ENCODE peak calls at places on chromosome 1, in ten cellular contexts. I is Ammon's horn; O is posterior cingulate gyrus; N is activated CD4-positive, alpha-beta memory T cell treated with anti-CD3 and anti-CD28 coated beads for 36 hours; X is hypothalamus; C is Caki2; L is AG08396; Z is A172; G is body of pancreas; B is LoVo. E is an unnamed sample.

GRCh38 chr1:91883470-91883869 is 2.5 kb downstream of the TGFBR3 start:
- DNase-seq in I (no peak), C (no peak), O (no peak), X (no peak), N (no peak), B (peak), L (peak), G (no peak), Z (no peak), E (no peak)

GRCh38 chr1:159937014-159937750 is 8.2 kb downstream of the IGSF9 start:
- DNase-seq in C (no peak), Z (no peak), O (no peak), L (no peak), X (no peak), G (no peak), I (no peak), N (no peak), B (no peak), E (no peak)

GRCh38 chr1:7687411-7687810 is 83.7 kb upstream of the VAMP3 start:
- DNase-seq in G (no peak), L (no peak), N (no peak), C (no peak), I (no peak), X (no peak), Z (no peak), O (no peak), B (no peak), E (no peak)

GRCh38 chr1:193284219-193284618 is 97.8 kb upstream of the B3GALT2 start:
- DNase-seq in N (no peak), C (no peak), L (no peak), I (no peak), B (no peak), G (no peak), X (no peak), O (no peak), Z (no peak), E (no peak)

GRCh38 chr1:166164995-166165660 is 1.7 kb downstream of the FAM78B start:
- DNase-seq in B (no peak), N (peak), X (peak), O (peak), G (peak), Z (no peak), L (peak), C (no peak), I (peak), E (peak)

GRCh38 chr1:182955596-182956588 is 2.9 kb upstream of the SHCBP1L start:
- DNase-seq in G (no peak), Z (peak), C (peak), X (no peak), O (no peak), I (no peak), N (no peak), L (peak), B (peak), E (no peak)

GRCh38 chr1:222196736-222197135 is 351.2 kb downstream of the HHIPL2 start:
- DNase-seq in G (no peak), C (no peak), O (no peak), I (no peak), Z (no peak), N (no peak), X (no peak), L (no peak), B (no peak), E (no peak)

GRCh38 chr1:18540136-18540765 is 59.5 kb downstream of the KLHDC7A start:
- DNase-seq in G (no peak), Z (no peak), B (no peak), O (no peak), N (no peak), X (no peak), L (no peak), C (no peak), I (no peak), E (no peak)

GRCh38 chr1:160636547-160636946 is 10.3 kb downstream of the SLAMF1 start:
- DNase-seq in N (no peak), X (no peak), G (no peak), C (no peak), I (no peak), O (no peak), Z (no peak), B (no peak), L (no peak), E (no peak)

GRCh38 chr1:178371236-178371635 is 125.5 kb downstream of the CLEC20A start:
- DNase-seq in I (peak), O (peak), N (no peak), X (no peak), G (no peak), L (no peak), Z (peak), B (no peak), C (no peak), E (peak)

GRCh38 chr1:184994301-184994700 is 20.0 kb upstream of the NIBAN1 start:
- DNase-seq in B (no peak), X (no peak), I (no peak), L (no peak), N (no peak), Z (no peak), C (no peak), G (no peak), O (no peak), E (no peak)

GRCh38 chr1:26493267-26493666 is 21.0 kb downstream of the HMGN2 start:
- DNase-seq in O (no peak), I (no peak), C (no peak), L (no peak), G (no peak), Z (no peak), X (no peak), N (no peak), B (no peak), E (no peak)

GRCh38 chr1:40709802-40710278 is 18.3 kb downstream of the NFYC start:
- DNase-seq in G (no peak), X (no peak), L (no peak), Z (no peak), N (no peak), I (no peak), B (no peak), O (no peak), C (no peak), E (no peak)

GRCh38 chr1:175174702-175175102 is 17.9 kb downstream of the KIAA0040 start:
- DNase-seq in I (no peak), B (no peak), O (no peak), C (no peak), X (no peak), N (no peak), G (no peak), L (no peak), Z (no peak), E (no peak)